ENCODE peak calls at places on chromosomes 5 and 9, in seven cellular contexts. B is NCI-H2081; C is naive thymus-derived CD4-positive, alpha-beta T cell; J is type B pancreatic cell; M is endodermal cell; R is left ventricle myocardium inferior; L is cerebellum. F is an unnamed sample.

GRCh38 chr9:15417626-15418025 is 5.0 kb upstream of the SNAPC3 start:
- DNase-seq in M (peak; percentile 58), C (no peak), B (no peak), J (no peak), L (no peak), R (no peak), F (no peak)

GRCh38 chr9:114884787-114885452 is 45.5 kb downstream of the TNFSF8 start:
- DNase-seq in B (no peak), L (no peak), R (no peak), C (no peak), J (no peak), M (no peak), F (no peak)

GRCh38 chr5:110354341-110354740 is 372.1 kb downstream of the TMEM232 start:
- DNase-seq in L (no peak), B (no peak), C (no peak), J (no peak), R (no peak), M (no peak), F (no peak)

GRCh38 chr5:113450366-113451328 is 15.9 kb upstream of the TSSK1B start:
- DNase-seq in C (no peak), M (no peak), B (no peak), L (no peak), J (no peak), R (no peak), F (no peak)

GRCh38 chr5:20615888-20616563 is 628.0 kb upstream of the CDH18 start:
- DNase-seq in M (peak; percentile 41), J (no peak), L (no peak), B (no peak), R (no peak), C (no peak), F (no peak)

GRCh38 chr5:171595401-171595800 is 176.0 kb downstream of the FGF18 start:
- DNase-seq in R (no peak), C (no peak), J (no peak), L (no peak), B (no peak), M (peak; percentile 10), F (no peak)

GRCh38 chr5:135245521-135246499 is 153.2 kb downstream of the MACROH2A1 start:
- DNase-seq in R (no peak), C (no peak), M (peak; percentile 45), B (no peak), J (peak; percentile 45), L (no peak), F (peak; percentile 87)

GRCh38 chr5:35442916-35443639 is 174.6 kb upstream of the SPEF2 start:
- DNase-seq in M (no peak), R (no peak), L (no peak), J (no peak), B (no peak), C (no peak), F (no peak)

GRCh38 chr5:61905635-61906034 is 400.4 kb upstream of the KIF2A start:
- DNase-seq in J (no peak), L (no peak), R (no peak), C (no peak), M (no peak), B (no peak), F (no peak)

GRCh38 chr5:33588654-33589372 is 148.0 kb downstream of the TARS1 start:
- DNase-seq in R (no peak), L (no peak), M (peak; percentile 92), B (peak; percentile 53), C (no peak), J (no peak), F (peak; percentile 65)

GRCh38 chr5:173326501-173326960 is 1.7 kb downstream of the STC2 start:
- DNase-seq in L (no peak), C (no peak), B (no peak), J (no peak), R (no peak), M (peak; percentile 60), F (no peak)

GRCh38 chr5:115264786-115265185 is 2.1 kb upstream of the PGGT1B start:
- DNase-seq in B (no peak), C (no peak), L (no peak), J (no peak), R (no peak), M (no peak), F (no peak)

GRCh38 chr5:173094012-173094661 is 38.0 kb downstream of the CREBRF start:
- DNase-seq in C (no peak), R (no peak), B (peak; percentile 7), J (no peak), M (no peak), L (no peak), F (no peak)

GRCh38 chr5:4576161-4576748 is 563.9 kb upstream of the ADAMTS16 start:
- DNase-seq in L (no peak), J (no peak), R (no peak), M (no peak), C (no peak), B (no peak), F (no peak)

GRCh38 chr5:1930880-1931589 is 48.3 kb upstream of the IRX4 start:
- DNase-seq in J (no peak), M (peak; percentile 89), C (no peak), R (peak; percentile 37), B (no peak), L (peak; percentile 13), F (no peak)

GRCh38 chr9:5122542-5122941 is 62.9 kb downstream of the INSL6 start:
- DNase-seq in M (no peak), R (no peak), C (no peak), B (no peak), J (no peak), L (no peak), F (no peak)

GRCh38 chr9:34636791-34637355 is 714 bp downstream of the SIGMAR1 start:
- DNase-seq in M (no peak), L (no peak), C (no peak), J (no peak), R (no peak), B (peak; percentile 32), F (peak; percentile 45)

GRCh38 chr5:174945853-174946252 is 221.5 kb downstream of the MSX2 start:
- DNase-seq in C (no peak), L (peak; percentile 38), J (no peak), B (no peak), R (no peak), M (no peak), F (peak; percentile 9)

GRCh38 chr9:33196736-33197135 is 29.6 kb upstream of the B4GALT1 start:
- DNase-seq in J (no peak), C (no peak), B (no peak), L (no peak), R (no peak), M (no peak), F (no peak)

GRCh38 chr9:33202018-33202417 is 34.9 kb upstream of the B4GALT1 start:
- DNase-seq in J (no peak), M (no peak), C (no peak), L (no peak), R (no peak), B (no peak), F (no peak)

GRCh38 chr9:111040494-111040893 is 2.2 kb upstream of the LPAR1 start:
- DNase-seq in M (no peak), L (no peak), C (no peak), R (no peak), J (no peak), B (no peak), F (no peak)

GRCh38 chr9:86322973-86323644 is 31.1 kb downstream of the TUT7 start:
- DNase-seq in R (no peak), C (no peak), L (no peak), B (no peak), M (no peak), J (no peak), F (no peak)

GRCh38 chr5:60334281-60334713 is 365.7 kb downstream of the DEPDC1B start:
- DNase-seq in C (no peak), L (no peak), R (no peak), M (no peak), B (no peak), J (no peak), F (no peak)

GRCh38 chr5:130024006-130024405 is 119.7 kb downstream of the CHSY3 start:
- DNase-seq in M (no peak), B (no peak), R (no peak), C (no peak), L (no peak), J (no peak), F (no peak)

F was measured in NCI-H82.